ENCODE peak calls at places on chromosomes 7 and 10, in nine cellular contexts. One of them, this sample, is unnamed.

GRCh38 chr7:91656486-91657237 is 223.8 kb downstream of the MTERF1 start:
- DNase-seq in stimulated activated naive CD8-positive, alpha-beta T cell treated with anti-CD3 and anti-CD28 coated beads, Interleukin-15, Interleukin-2, amounts not matched to agents 100 U/mL and 50 U/mL, for 24 hours: no peak
- DNase-seq in adrenal gland: no peak
- DNase-seq in GM18507: no peak
- DNase-seq in activated CD4-positive, alpha-beta T cell treated with anti-CD3 and anti-CD28 coated beads, Interleukin-2, amount 50 U/mL, for 48 hours: no peak
- DNase-seq in coronary artery: no peak
- DNase-seq in fibroblast of lung: peak; percentile 79
- DNase-seq in ACHN: no peak
- DNase-seq in NCI-H1092 treated with DMSO at 0.1 percent for 48 hours: no peak
- DNase-seq in this sample: no peak

GRCh38 chr7:45889367-45890067 is 1.2 kb downstream of the IGFBP1 start:
- DNase-seq in NCI-H1092 treated with DMSO at 0.1 percent for 48 hours: no peak
- DNase-seq in GM18507: no peak
- DNase-seq in adrenal gland: no peak
- DNase-seq in ACHN: no peak
- DNase-seq in stimulated activated naive CD8-positive, alpha-beta T cell treated with anti-CD3 and anti-CD28 coated beads, Interleukin-15, Interleukin-2, amounts not matched to agents 100 U/mL and 50 U/mL, for 24 hours: no peak
- DNase-seq in fibroblast of lung: no peak
- DNase-seq in activated CD4-positive, alpha-beta T cell treated with anti-CD3 and anti-CD28 coated beads, Interleukin-2, amount 50 U/mL, for 48 hours: no peak
- DNase-seq in coronary artery: peak; percentile 61
- DNase-seq in this sample: no peak

GRCh38 chr10:104309980-104310978 is 28.0 kb downstream of the ITPRIP start:
- DNase-seq in activated CD4-positive, alpha-beta T cell treated with anti-CD3 and anti-CD28 coated beads, Interleukin-2, amount 50 U/mL, for 48 hours: no peak
- DNase-seq in NCI-H1092 treated with DMSO at 0.1 percent for 48 hours: no peak
- DNase-seq in fibroblast of lung: peak; percentile 94
- DNase-seq in GM18507: no peak
- DNase-seq in stimulated activated naive CD8-positive, alpha-beta T cell treated with anti-CD3 and anti-CD28 coated beads, Interleukin-15, Interleukin-2, amounts not matched to agents 100 U/mL and 50 U/mL, for 24 hours: no peak
- DNase-seq in ACHN: peak; percentile 63
- DNase-seq in adrenal gland: peak; percentile 90
- DNase-seq in coronary artery: peak; percentile 96
- DNase-seq in this sample: no peak

GRCh38 chr10:91247360-91248111 is 27.1 kb downstream of the PCGF5 start:
- DNase-seq in adrenal gland: no peak
- DNase-seq in GM18507: no peak
- DNase-seq in ACHN: no peak
- DNase-seq in stimulated activated naive CD8-positive, alpha-beta T cell treated with anti-CD3 and anti-CD28 coated beads, Interleukin-15, Interleukin-2, amounts not matched to agents 100 U/mL and 50 U/mL, for 24 hours: no peak
- DNase-seq in fibroblast of lung: peak; percentile 39
- DNase-seq in NCI-H1092 treated with DMSO at 0.1 percent for 48 hours: no peak
- DNase-seq in coronary artery: no peak
- DNase-seq in activated CD4-positive, alpha-beta T cell treated with anti-CD3 and anti-CD28 coated beads, Interleukin-2, amount 50 U/mL, for 48 hours: no peak
- DNase-seq in this sample: no peak

GRCh38 chr7:21261627-21262564 is 166.0 kb upstream of the SP4 start:
- DNase-seq in activated CD4-positive, alpha-beta T cell treated with anti-CD3 and anti-CD28 coated beads, Interleukin-2, amount 50 U/mL, for 48 hours: peak; percentile 47
- DNase-seq in adrenal gland: peak; percentile 52
- DNase-seq in stimulated activated naive CD8-positive, alpha-beta T cell treated with anti-CD3 and anti-CD28 coated beads, Interleukin-15, Interleukin-2, amounts not matched to agents 100 U/mL and 50 U/mL, for 24 hours: peak; percentile 53
- DNase-seq in coronary artery: no peak
- DNase-seq in NCI-H1092 treated with DMSO at 0.1 percent for 48 hours: peak; percentile 60
- DNase-seq in ACHN: peak; percentile 74
- DNase-seq in fibroblast of lung: peak; percentile 35
- DNase-seq in GM18507: peak; percentile 17
- DNase-seq in this sample: peak; percentile 40

GRCh38 chr7:38660427-38661099 is 29.4 kb upstream of the AMPH start:
- DNase-seq in adrenal gland: no peak
- DNase-seq in GM18507: no peak
- DNase-seq in stimulated activated naive CD8-positive, alpha-beta T cell treated with anti-CD3 and anti-CD28 coated beads, Interleukin-15, Interleukin-2, amounts not matched to agents 100 U/mL and 50 U/mL, for 24 hours: peak; percentile 19
- DNase-seq in coronary artery: no peak
- DNase-seq in fibroblast of lung: peak; percentile 69
- DNase-seq in ACHN: peak; percentile 70
- DNase-seq in NCI-H1092 treated with DMSO at 0.1 percent for 48 hours: peak; percentile 66
- DNase-seq in activated CD4-positive, alpha-beta T cell treated with anti-CD3 and anti-CD28 coated beads, Interleukin-2, amount 50 U/mL, for 48 hours: peak; percentile 15
- DNase-seq in this sample: peak; percentile 54

GRCh38 chr7:68700414-68700813 is 897.9 kb upstream of the AUTS2 start:
- DNase-seq in NCI-H1092 treated with DMSO at 0.1 percent for 48 hours: no peak
- DNase-seq in GM18507: no peak
- DNase-seq in adrenal gland: no peak
- DNase-seq in stimulated activated naive CD8-positive, alpha-beta T cell treated with anti-CD3 and anti-CD28 coated beads, Interleukin-15, Interleukin-2, amounts not matched to agents 100 U/mL and 50 U/mL, for 24 hours: no peak
- DNase-seq in activated CD4-positive, alpha-beta T cell treated with anti-CD3 and anti-CD28 coated beads, Interleukin-2, amount 50 U/mL, for 48 hours: no peak
- DNase-seq in ACHN: no peak
- DNase-seq in coronary artery: no peak
- DNase-seq in fibroblast of lung: peak; percentile 25
- DNase-seq in this sample: no peak

GRCh38 chr10:22320591-22321155 is at the start of gene BMI1:
- DNase-seq in fibroblast of lung: peak; percentile 85
- DNase-seq in GM18507: no peak
- DNase-seq in NCI-H1092 treated with DMSO at 0.1 percent for 48 hours: peak; percentile 55
- DNase-seq in coronary artery: peak; percentile 95
- DNase-seq in activated CD4-positive, alpha-beta T cell treated with anti-CD3 and anti-CD28 coated beads, Interleukin-2, amount 50 U/mL, for 48 hours: peak; percentile 75
- DNase-seq in stimulated activated naive CD8-positive, alpha-beta T cell treated with anti-CD3 and anti-CD28 coated beads, Interleukin-15, Interleukin-2, amounts not matched to agents 100 U/mL and 50 U/mL, for 24 hours: peak; percentile 70
- DNase-seq in ACHN: peak; percentile 74
- DNase-seq in adrenal gland: peak; percentile 90
- DNase-seq in this sample: peak; percentile 73

GRCh38 chr7:123355576-123356195 is 155.9 kb upstream of the SLC13A1 start:
- DNase-seq in coronary artery: no peak
- DNase-seq in stimulated activated naive CD8-positive, alpha-beta T cell treated with anti-CD3 and anti-CD28 coated beads, Interleukin-15, Interleukin-2, amounts not matched to agents 100 U/mL and 50 U/mL, for 24 hours: no peak
- DNase-seq in GM18507: no peak
- DNase-seq in fibroblast of lung: no peak
- DNase-seq in adrenal gland: no peak
- DNase-seq in ACHN: peak; percentile 53
- DNase-seq in NCI-H1092 treated with DMSO at 0.1 percent for 48 hours: no peak
- DNase-seq in activated CD4-positive, alpha-beta T cell treated with anti-CD3 and anti-CD28 coated beads, Interleukin-2, amount 50 U/mL, for 48 hours: no peak
- DNase-seq in this sample: no peak

GRCh38 chr10:43264987-43265798 is 1.7 kb downstream of the RASGEF1A start:
- DNase-seq in ACHN: no peak
- DNase-seq in stimulated activated naive CD8-positive, alpha-beta T cell treated with anti-CD3 and anti-CD28 coated beads, Interleukin-15, Interleukin-2, amounts not matched to agents 100 U/mL and 50 U/mL, for 24 hours: no peak
- DNase-seq in coronary artery: no peak
- DNase-seq in fibroblast of lung: no peak
- DNase-seq in adrenal gland: peak; percentile 42
- DNase-seq in GM18507: no peak
- DNase-seq in activated CD4-positive, alpha-beta T cell treated with anti-CD3 and anti-CD28 coated beads, Interleukin-2, amount 50 U/mL, for 48 hours: no peak
- DNase-seq in NCI-H1092 treated with DMSO at 0.1 percent for 48 hours: no peak
- DNase-seq in this sample: no peak

GRCh38 chr10:6701289-6701688 is 121.2 kb upstream of the PRKCQ start:
- DNase-seq in activated CD4-positive, alpha-beta T cell treated with anti-CD3 and anti-CD28 coated beads, Interleukin-2, amount 50 U/mL, for 48 hours: peak; percentile 4
- DNase-seq in stimulated activated naive CD8-positive, alpha-beta T cell treated with anti-CD3 and anti-CD28 coated beads, Interleukin-15, Interleukin-2, amounts not matched to agents 100 U/mL and 50 U/mL, for 24 hours: no peak
- DNase-seq in fibroblast of lung: no peak
- DNase-seq in adrenal gland: no peak
- DNase-seq in coronary artery: no peak
- DNase-seq in GM18507: no peak
- DNase-seq in ACHN: peak; percentile 13
- DNase-seq in NCI-H1092 treated with DMSO at 0.1 percent for 48 hours: no peak
- DNase-seq in this sample: no peak

GRCh38 chr10:110115784-110116520 is 91.5 kb upstream of the MXI1 start:
- DNase-seq in ACHN: no peak
- DNase-seq in GM18507: no peak
- DNase-seq in stimulated activated naive CD8-positive, alpha-beta T cell treated with anti-CD3 and anti-CD28 coated beads, Interleukin-15, Interleukin-2, amounts not matched to agents 100 U/mL and 50 U/mL, for 24 hours: no peak
- DNase-seq in NCI-H1092 treated with DMSO at 0.1 percent for 48 hours: no peak
- DNase-seq in activated CD4-positive, alpha-beta T cell treated with anti-CD3 and anti-CD28 coated beads, Interleukin-2, amount 50 U/mL, for 48 hours: no peak
- DNase-seq in adrenal gland: no peak
- DNase-seq in fibroblast of lung: no peak
- DNase-seq in coronary artery: no peak
- DNase-seq in this sample: no peak

GRCh38 chr7:128408709-128409434 is 910 bp downstream of the IMPDH1 start:
- DNase-seq in GM18507: no peak
- DNase-seq in activated CD4-positive, alpha-beta T cell treated with anti-CD3 and anti-CD28 coated beads, Interleukin-2, amount 50 U/mL, for 48 hours: no peak
- DNase-seq in ACHN: no peak
- DNase-seq in coronary artery: no peak
- DNase-seq in NCI-H1092 treated with DMSO at 0.1 percent for 48 hours: no peak
- DNase-seq in fibroblast of lung: peak; percentile 25
- DNase-seq in adrenal gland: no peak
- DNase-seq in stimulated activated naive CD8-positive, alpha-beta T cell treated with anti-CD3 and anti-CD28 coated beads, Interleukin-15, Interleukin-2, amounts not matched to agents 100 U/mL and 50 U/mL, for 24 hours: no peak
- DNase-seq in this sample: no peak

GRCh38 chr10:70575486-70575873 is 27.1 kb downstream of the PRF1 start:
- DNase-seq in activated CD4-positive, alpha-beta T cell treated with anti-CD3 and anti-CD28 coated beads, Interleukin-2, amount 50 U/mL, for 48 hours: no peak
- DNase-seq in stimulated activated naive CD8-positive, alpha-beta T cell treated with anti-CD3 and anti-CD28 coated beads, Interleukin-15, Interleukin-2, amounts not matched to agents 100 U/mL and 50 U/mL, for 24 hours: no peak
- DNase-seq in NCI-H1092 treated with DMSO at 0.1 percent for 48 hours: peak; percentile 71
- DNase-seq in ACHN: peak; percentile 5
- DNase-seq in fibroblast of lung: no peak
- DNase-seq in coronary artery: no peak
- DNase-seq in adrenal gland: no peak
- DNase-seq in GM18507: no peak
- DNase-seq in this sample: peak; percentile 54

GRCh38 chr10:28291881-28292297 is 11.0 kb downstream of the MPP7 start:
- DNase-seq in NCI-H1092 treated with DMSO at 0.1 percent for 48 hours: no peak
- DNase-seq in ACHN: peak; percentile 62
- DNase-seq in adrenal gland: peak; percentile 53
- DNase-seq in GM18507: no peak
- DNase-seq in coronary artery: no peak
- DNase-seq in activated CD4-positive, alpha-beta T cell treated with anti-CD3 and anti-CD28 coated beads, Interleukin-2, amount 50 U/mL, for 48 hours: peak; percentile 64
- DNase-seq in fibroblast of lung: peak; percentile 61
- DNase-seq in stimulated activated naive CD8-positive, alpha-beta T cell treated with anti-CD3 and anti-CD28 coated beads, Interleukin-15, Interleukin-2, amounts not matched to agents 100 U/mL and 50 U/mL, for 24 hours: peak; percentile 41
- DNase-seq in this sample: no peak

GRCh38 chr10:52499281-52499680 is 185.2 kb downstream of the DKK1 start:
- DNase-seq in activated CD4-positive, alpha-beta T cell treated with anti-CD3 and anti-CD28 coated beads, Interleukin-2, amount 50 U/mL, for 48 hours: no peak
- DNase-seq in fibroblast of lung: no peak
- DNase-seq in ACHN: no peak
- DNase-seq in coronary artery: no peak
- DNase-seq in stimulated activated naive CD8-positive, alpha-beta T cell treated with anti-CD3 and anti-CD28 coated beads, Interleukin-15, Interleukin-2, amounts not matched to agents 100 U/mL and 50 U/mL, for 24 hours: no peak
- DNase-seq in adrenal gland: no peak
- DNase-seq in NCI-H1092 treated with DMSO at 0.1 percent for 48 hours: no peak
- DNase-seq in GM18507: no peak
- DNase-seq in this sample: no peak

GRCh38 chr7:20508109-20508508 is 107.4 kb upstream of the ABCB5 start:
- DNase-seq in fibroblast of lung: no peak
- DNase-seq in GM18507: no peak
- DNase-seq in adrenal gland: no peak
- DNase-seq in stimulated activated naive CD8-positive, alpha-beta T cell treated with anti-CD3 and anti-CD28 coated beads, Interleukin-15, Interleukin-2, amounts not matched to agents 100 U/mL and 50 U/mL, for 24 hours: no peak
- DNase-seq in NCI-H1092 treated with DMSO at 0.1 percent for 48 hours: no peak
- DNase-seq in coronary artery: no peak
- DNase-seq in activated CD4-positive, alpha-beta T cell treated with anti-CD3 and anti-CD28 coated beads, Interleukin-2, amount 50 U/mL, for 48 hours: no peak
- DNase-seq in ACHN: no peak
- DNase-seq in this sample: no peak

GRCh38 chr7:157335991-157336382 is 817 bp upstream of the DNAJB6 start:
- DNase-seq in adrenal gland: peak; percentile 67
- DNase-seq in stimulated activated naive CD8-positive, alpha-beta T cell treated with anti-CD3 and anti-CD28 coated beads, Interleukin-15, Interleukin-2, amounts not matched to agents 100 U/mL and 50 U/mL, for 24 hours: peak; percentile 17
- DNase-seq in NCI-H1092 treated with DMSO at 0.1 percent for 48 hours: no peak
- DNase-seq in activated CD4-positive, alpha-beta T cell treated with anti-CD3 and anti-CD28 coated beads, Interleukin-2, amount 50 U/mL, for 48 hours: no peak
- DNase-seq in fibroblast of lung: no peak
- DNase-seq in GM18507: no peak
- DNase-seq in coronary artery: no peak
- DNase-seq in ACHN: no peak
- DNase-seq in this sample: no peak

GRCh38 chr10:84539244-84539643 is 210.9 kb downstream of the CCSER2 start:
- DNase-seq in coronary artery: no peak
- DNase-seq in activated CD4-positive, alpha-beta T cell treated with anti-CD3 and anti-CD28 coated beads, Interleukin-2, amount 50 U/mL, for 48 hours: no peak
- DNase-seq in NCI-H1092 treated with DMSO at 0.1 percent for 48 hours: no peak
- DNase-seq in GM18507: no peak
- DNase-seq in fibroblast of lung: no peak
- DNase-seq in ACHN: no peak
- DNase-seq in stimulated activated naive CD8-positive, alpha-beta T cell treated with anti-CD3 and anti-CD28 coated beads, Interleukin-15, Interleukin-2, amounts not matched to agents 100 U/mL and 50 U/mL, for 24 hours: no peak
- DNase-seq in adrenal gland: peak; percentile 63
- DNase-seq in this sample: no peak